ENCODE peak calls at places on chromosomes 12 and 14, in nine cellular contexts. K, Q, C, B, G, V, L, X and Y are unnamed samples.

GRCh38 chr12:51672334-51672733 is 81.3 kb downstream of the SCN8A start:
- DNase-seq in L (no peak), B (no peak), C (no peak), Q (no peak), K (no peak), X (no peak), G (no peak), V (no peak), Y (no peak)

GRCh38 chr14:71720978-71721624 is 211.1 kb upstream of the RGS6 start:
- DNase-seq in G (no peak), B (no peak), V (no peak), L (no peak), K (peak; percentile 63), C (peak; percentile 33), X (peak; percentile 78), Q (peak; percentile 47), Y (no peak)

GRCh38 chr14:51996148-51996746 is 6.9 kb downstream of the RTRAF start:
- DNase-seq in K (peak; percentile 55), V (no peak), Q (no peak), X (peak; percentile 32), L (no peak), G (no peak), C (no peak), B (no peak), Y (no peak)

GRCh38 chr12:84128117-84128991 is 784.2 kb downstream of the SLC6A15 start:
- DNase-seq in L (no peak), V (no peak), G (no peak), B (no peak), C (no peak), Q (no peak), K (no peak), X (no peak), Y (no peak)

GRCh38 chr14:32932302-32932920 is 6.3 kb upstream of the NPAS3 start:
- DNase-seq in G (no peak), X (peak; percentile 16), K (no peak), Q (no peak), V (no peak), L (no peak), C (no peak), B (no peak), Y (no peak)

GRCh38 chr12:19517583-19517982 is 78.3 kb downstream of the AEBP2 start:
- DNase-seq in B (no peak), G (no peak), K (no peak), V (no peak), Q (no peak), X (no peak), L (no peak), C (no peak), Y (no peak)

GRCh38 chr12:29614926-29615325 is 117.4 kb upstream of the OVCH1 start:
- DNase-seq in X (no peak), L (no peak), C (no peak), V (no peak), Q (no peak), K (no peak), G (no peak), B (no peak), Y (no peak)

GRCh38 chr12:122283680-122284079 is 17.4 kb upstream of the VPS33A start:
- DNase-seq in K (no peak), B (no peak), V (no peak), L (no peak), G (no peak), X (no peak), Q (no peak), C (no peak), Y (no peak)

GRCh38 chr12:59115995-59116394 is 195.7 kb upstream of the LRIG3 start:
- DNase-seq in Q (no peak), G (no peak), C (no peak), V (no peak), X (no peak), B (no peak), L (no peak), K (no peak), Y (no peak)

GRCh38 chr14:80358112-80358511 is 146.8 kb upstream of the DIO2 start:
- DNase-seq in L (no peak), X (no peak), K (no peak), Q (no peak), V (no peak), C (no peak), G (no peak), B (no peak), Y (no peak)

GRCh38 chr12:53205747-53206146 is 1.3 kb downstream of the ITGB7 start:
- DNase-seq in X (no peak), B (peak; percentile 68), L (no peak), K (no peak), C (no peak), Q (no peak), V (no peak), G (no peak), Y (no peak)

GRCh38 chr12:123115409-123116111 is 35.3 kb downstream of the PITPNM2 start:
- DNase-seq in L (peak; percentile 89), B (peak; percentile 63), X (no peak), G (peak; percentile 91), K (peak; percentile 44), C (peak; percentile 69), Q (no peak), V (peak; percentile 52), Y (peak; percentile 87)

GRCh38 chr12:47775100-47775911 is 2.3 kb downstream of the SLC48A1 start:
- DNase-seq in B (no peak), G (no peak), X (no peak), K (no peak), C (no peak), V (no peak), L (peak; percentile 58), Q (no peak), Y (no peak)

GRCh38 chr14:58805605-58806358 is 168.0 kb downstream of the DACT1 start:
- DNase-seq in V (no peak), X (no peak), B (no peak), L (no peak), Q (peak; percentile 37), C (no peak), K (peak; percentile 57), G (no peak), Y (no peak)

GRCh38 chr14:24196071-24197061 is 1.1 kb upstream of the TM9SF1 start:
- DNase-seq in G (no peak), K (no peak), V (no peak), B (no peak), X (peak; percentile 43), Q (no peak), L (no peak), C (no peak), Y (no peak)

GRCh38 chr14:26820101-26820500 is 222.3 kb upstream of the NOVA1 start:
- DNase-seq in B (no peak), L (no peak), V (no peak), K (no peak), X (no peak), G (no peak), C (no peak), Q (no peak), Y (no peak)

GRCh38 chr12:19994970-19995369 is 373.4 kb upstream of the PDE3A start:
- DNase-seq in C (no peak), V (no peak), K (no peak), Q (no peak), B (no peak), L (no peak), X (no peak), G (no peak), Y (no peak)

GRCh38 chr14:99687284-99688209 is 3.4 kb downstream of the CYP46A1 start:
- DNase-seq in K (no peak), C (no peak), V (no peak), B (no peak), G (no peak), X (peak; percentile 52), Q (peak; percentile 25), L (no peak), Y (no peak)
- TF ChIP-seq CTCF in K (peak; percentile 55), C (peak; percentile 47), V (peak; percentile 61), B (peak; percentile 53), G (peak; percentile 20), X (peak; percentile 90), Q (peak; percentile 67), L (no peak), Y (no peak)

GRCh38 chr14:94936901-94937321 is 167.0 kb upstream of the GSC start:
- DNase-seq in X (no peak), Q (no peak), G (peak; percentile 24), V (peak; percentile 41), C (peak; percentile 55), L (peak; percentile 48), K (peak; percentile 12), B (no peak), Y (no peak)
- H3K4me3 ChIP-seq in X (no peak overlapping the region), Q (no peak overlapping the region), G (peak overlapping the region; percentile 12), V (peak overlapping the region; percentile 53), C (peak overlapping the region; percentile 42), L (peak overlapping the region; percentile 25), K (no peak overlapping the region), B (no peak overlapping the region), Y (peak overlapping the region; percentile 67)

GRCh38 chr14:68908860-68909259 is 70.2 kb downstream of the ACTN1 start:
- DNase-seq in L (no peak), X (no peak), K (no peak), G (no peak), Q (no peak), V (no peak), C (no peak), B (no peak), Y (no peak)
- H3K27ac ChIP-seq in L (no peak overlapping the region), X (no peak overlapping the region), K (no peak overlapping the region), G (peak overlapping the region; percentile 35), Q (no peak overlapping the region), V (no peak overlapping the region), C (no peak overlapping the region), B (peak overlapping the region; percentile 43), Y (peak overlapping the region; percentile 47)

GRCh38 chr12:39277416-39277815 is 165.5 kb downstream of the KIF21A start:
- DNase-seq in K (no peak), C (no peak), V (no peak), X (no peak), G (no peak), Q (no peak), B (no peak), L (no peak), Y (no peak)

GRCh38 chr12:39267886-39268285 is 175.0 kb downstream of the KIF21A start:
- DNase-seq in V (no peak), K (no peak), B (no peak), X (no peak), G (no peak), L (no peak), C (no peak), Q (no peak), Y (no peak)

GRCh38 chr12:39275846-39276245 is 167.1 kb downstream of the KIF21A start:
- DNase-seq in C (no peak), B (no peak), X (no peak), L (no peak), Q (no peak), G (no peak), K (no peak), V (no peak), Y (no peak)

DNA sequence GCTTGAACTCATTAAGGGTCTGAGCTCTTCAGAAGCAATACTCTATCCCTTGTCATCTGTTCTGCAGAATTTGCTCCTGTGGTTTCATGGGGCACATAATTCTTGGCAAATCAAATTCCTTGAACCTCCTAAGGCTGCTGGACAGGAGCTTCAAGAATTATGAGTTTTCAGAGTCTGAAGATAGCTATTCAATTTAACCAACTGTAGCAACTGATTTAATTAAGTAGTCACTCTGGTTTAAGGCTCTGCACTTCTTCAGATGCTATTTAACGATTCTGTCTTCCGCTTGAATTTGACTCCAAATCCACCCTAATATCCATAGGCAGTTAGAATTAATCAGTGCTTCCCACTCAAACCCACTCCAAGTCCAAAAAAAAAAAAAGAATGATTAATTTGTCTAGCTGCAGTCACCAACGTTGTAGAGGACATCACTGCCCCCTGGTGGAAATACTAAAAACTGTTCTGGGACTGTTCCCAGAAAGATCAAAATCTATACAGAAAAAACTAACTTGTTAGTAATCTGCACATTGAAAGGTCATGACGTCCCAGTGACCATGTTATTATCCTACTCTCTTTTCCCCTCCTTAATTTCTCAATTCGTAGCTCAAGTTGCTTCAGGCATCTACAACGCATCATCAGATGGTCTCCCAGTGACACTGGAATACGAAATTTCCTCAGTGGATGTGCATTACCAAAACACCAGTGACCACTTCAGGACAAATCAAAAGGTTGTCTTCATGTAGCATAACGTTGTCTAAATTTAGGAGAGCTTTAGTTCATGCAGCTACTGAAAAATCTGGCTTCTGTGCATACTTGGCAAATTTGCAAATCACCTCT is 169.8 kb downstream of the KIF21A start:
- DNase-seq in X (peak; percentile 56), V (no peak), G (no peak), L (no peak), B (no peak), K (peak; percentile 61), C (no peak), Q (peak; percentile 45), Y (no peak)
- TF ChIP-seq CTCF in X (peak; percentile 76), V (peak; percentile 80), G (no peak), L (no peak), B (peak; percentile 40), K (peak; percentile 66), C (peak; percentile 62), Q (peak; percentile 68), Y (peak; percentile 34)